ENCODE peak calls at places on chromosomes 2 and 18, in ten cellular contexts. U is neural progenitor cell; R is transverse colon; O is IMR-90; P is GM23248; W is ascending aorta; C is colonic mucosa; G is CD8-positive, alpha-beta memory T cell; Z is ovary; M is OCI-LY7. I is an unnamed sample. For H3K4me1 and H3K9me3, the result is how much of the 10 kb centered on the place peaks cover.

GRCh38 chr2:54979645-54980044 is 70.6 kb downstream of the RTN4 start:
- DNase-seq in R (peak), G (no peak), Z (no peak), W (no peak), P (peak), M (no peak), C (peak), U (no peak), O (no peak), I (no peak)

GRCh38 chr2:159748089-159748488 is 35.8 kb downstream of the MARCHF7 start:
- DNase-seq in G (no peak), P (no peak), O (no peak), U (no peak), C (no peak), M (no peak), Z (no peak), W (no peak), R (no peak), I (no peak)

GRCh38 chr2:223633656-223634055 is 31.5 kb upstream of the SCG2 start:
- DNase-seq in C (no peak), G (no peak), W (no peak), M (no peak), R (no peak), O (no peak), P (no peak), Z (no peak), U (no peak), I (no peak)

GRCh38 chr2:176247859-176248258 is 21.4 kb upstream of the MTX2 start:
- DNase-seq in R (no peak), O (no peak), U (no peak), W (no peak), Z (no peak), C (no peak), P (no peak), M (no peak), G (no peak), I (no peak)

GRCh38 chr2:68722712-68723111 is 11.9 kb upstream of the ARHGAP25 start:
- DNase-seq in Z (no peak), C (no peak), R (no peak), W (no peak), G (no peak), P (peak), M (peak), U (peak), O (no peak), I (no peak)

GRCh38 chr2:18423636-18424035 is 136.8 kb downstream of the RDH14 start:
- DNase-seq in R (no peak), Z (no peak), G (no peak), M (no peak), C (no peak), U (no peak), P (no peak), O (peak), W (no peak), I (no peak)

GRCh38 chr2:239760596-239760995 is 264.5 kb downstream of the NDUFA10 start:
- DNase-seq in W (no peak), R (no peak), U (no peak), G (no peak), Z (no peak), O (no peak), P (no peak), C (no peak), M (no peak), I (no peak)

GRCh38 chr2:236194786-236195185 is 26.6 kb upstream of the GBX2 start:
- DNase-seq in C (no peak), M (no peak), R (no peak), Z (no peak), G (no peak), U (no peak), W (no peak), O (no peak), P (no peak), I (no peak)

GRCh38 chr2:59076079-59076619 is 835.0 kb upstream of the FANCL start:
- DNase-seq in Z (no peak), W (no peak), R (no peak), M (no peak), P (no peak), C (no peak), O (no peak), U (no peak), G (no peak), I (no peak)

GRCh38 chr2:164711246-164712138 is 90.2 kb upstream of the GRB14 start:
- DNase-seq in W (no peak), O (no peak), Z (no peak), G (no peak), C (no peak), U (no peak), M (no peak), P (no peak), R (no peak), I (no peak)

GRCh38 chr2:1821530-1821929 is 77.2 kb upstream of the PXDN start:
- DNase-seq in U (no peak), R (no peak), W (no peak), O (no peak), G (no peak), Z (no peak), P (no peak), C (no peak), M (no peak), I (no peak)

GRCh38 chr2:161972866-161973265 is 101.1 kb downstream of the DPP4 start:
- DNase-seq in O (no peak), W (no peak), Z (no peak), G (no peak), P (no peak), R (no peak), U (no peak), C (peak), M (no peak), I (no peak)

GRCh38 chr2:23378496-23378895 is 6.5 kb upstream of the KLHL29 start:
- DNase-seq in U (no peak), C (no peak), O (no peak), W (no peak), M (no peak), Z (no peak), R (no peak), G (no peak), P (no peak), I (no peak)

GRCh38 chr2:178517496-178517895 is 37.2 kb downstream of the PLEKHA3 start:
- DNase-seq in C (no peak), W (no peak), U (no peak), G (no peak), P (peak), R (no peak), O (no peak), M (no peak), Z (no peak), I (no peak)

GRCh38 chr2:212177724-212178123 is 360.9 kb downstream of the ERBB4 start:
- DNase-seq in O (peak), W (no peak), R (no peak), Z (no peak), U (peak), G (no peak), M (no peak), C (no peak), P (peak), I (no peak)

GRCh38 chr2:20062615-20063545 is 11.5 kb upstream of the LAPTM4A start:
- DNase-seq in P (peak), R (no peak), U (no peak), C (no peak), Z (peak), O (peak), M (no peak), W (peak), G (no peak), I (no peak)

GRCh38 chr2:206250041-206250897 is 24.2 kb upstream of the ZDBF2 start:
- DNase-seq in R (no peak), P (peak), O (peak), U (peak), G (no peak), M (peak), Z (no peak), C (peak), W (no peak), I (peak)

GRCh38 chr2:142315353-142315752 is 184.5 kb upstream of the LRP1B start:
- DNase-seq in R (no peak), Z (no peak), U (no peak), C (no peak), G (no peak), P (no peak), M (no peak), O (no peak), W (no peak), I (no peak)

GRCh38 chr18:9135912-9136314 is 668 bp upstream of the ANKRD12 start:
- DNase-seq in O (peak), G (no peak), C (peak), W (no peak), P (peak), M (peak), Z (no peak), U (peak), R (peak), I (no peak)

GRCh38 chr2:96547203-96547641 is 10.7 kb downstream of the ARID5A start:
- DNase-seq in W (no peak), O (no peak), G (no peak), M (no peak), U (no peak), Z (no peak), C (no peak), P (no peak), R (no peak), I (no peak)

GRCh38 chr18:62832282-62832681 is 116.9 kb downstream of the PHLPP1 start:
- DNase-seq in Z (no peak), M (no peak), O (no peak), P (no peak), R (no peak), U (no peak), G (no peak), C (no peak), W (no peak), I (no peak)

GRCh38 chr2:203803046-203803429 is 64.5 kb upstream of the CTLA4 start:
- DNase-seq in P (no peak), W (no peak), O (no peak), R (no peak), G (no peak), U (no peak), Z (no peak), M (no peak), C (no peak), I (no peak)

GRCh38 chr18:45890606-45891005 is 65.1 kb downstream of the SIGLEC15 start:
- DNase-seq in U (no peak), M (no peak), P (no peak), O (no peak), G (no peak), W (no peak), Z (no peak), C (no peak), R (peak), I (no peak)

GRCh38 chr2:121818546-121818945 is 63.1 kb downstream of the TSN start:
- DNase-seq in C (no peak), P (no peak), G (no peak), O (no peak), W (no peak), U (no peak), R (no peak), M (peak), Z (no peak), I (no peak)

GRCh38 chr2:134405641-134406081 is 151.8 kb downstream of the MGAT5 start:
- DNase-seq in Z (no peak), O (peak), P (peak), W (no peak), C (no peak), M (no peak), R (no peak), G (no peak), U (no peak), I (no peak)

DNA sequence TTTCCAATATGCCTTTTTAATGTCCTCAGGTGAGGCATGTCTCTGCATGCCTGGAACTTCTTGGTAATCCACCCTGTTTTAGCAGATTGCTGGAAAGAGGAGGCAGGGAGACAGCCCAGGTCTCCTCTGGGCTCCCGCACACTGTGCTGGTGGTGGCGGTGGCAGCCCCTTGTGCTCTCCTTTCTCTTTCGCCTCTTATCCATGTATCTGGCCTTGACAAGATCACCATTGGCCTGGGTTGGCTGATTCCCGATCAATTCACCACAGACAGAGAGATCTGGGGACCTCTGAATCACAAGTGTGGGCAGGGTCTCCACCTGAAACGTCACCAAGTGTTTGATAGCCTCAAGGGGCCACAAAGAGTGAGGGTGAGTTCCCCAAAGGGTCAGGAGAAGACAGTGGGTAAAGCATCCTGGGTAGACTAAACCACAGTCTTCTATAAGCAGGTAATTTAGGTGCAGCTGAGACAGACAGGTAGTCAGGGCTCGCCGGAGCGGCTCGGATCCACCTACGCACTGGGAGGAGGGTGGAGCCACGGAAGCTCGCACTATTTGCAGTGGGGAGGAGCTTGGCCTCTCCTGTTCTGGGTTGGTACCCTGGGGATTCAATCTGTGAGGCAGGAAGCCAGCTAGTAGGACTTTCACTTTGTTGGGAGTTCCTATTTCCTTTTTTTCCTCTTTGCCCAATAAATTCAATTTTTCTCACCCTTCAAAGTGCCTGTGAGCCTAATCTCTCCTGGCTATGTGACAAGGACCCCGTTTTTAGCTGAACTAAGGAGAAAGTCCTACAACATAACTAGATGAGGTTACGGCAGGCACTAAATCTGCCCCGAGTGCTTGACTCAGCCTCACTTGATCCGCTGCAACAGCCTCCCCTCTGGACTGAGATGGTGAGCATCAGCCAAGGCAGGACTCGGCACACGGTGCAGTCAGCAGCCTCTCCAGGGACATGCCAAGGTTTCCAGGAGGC is 57.6 kb downstream of the SLC4A3 start:
- DNase-seq in M (peak), O (peak), W (peak), C (peak), U (peak), Z (peak), P (peak), R (peak), G (no peak), I (peak)
- H3K4me1 ChIP-seq in M (under half), O (under half), W (under half), C (under half), U (under half), Z (under half), P (under half), R (under half), G (under half), I (under half)

GRCh38 chr2:95215018-95215612 is 7.8 kb downstream of the ZNF892 start:
- DNase-seq in P (peak), U (no peak), C (no peak), G (no peak), R (no peak), O (no peak), M (no peak), Z (no peak), W (no peak), I (no peak)
- H3K9me3 ChIP-seq in P (under half), U (half or more), C (under half), G (half or more), R (half or more), O (half or more), M (half or more), Z (under half), W (half or more), I (half or more)

GRCh38 chr2:26726229-26726628 is 33.7 kb downstream of the KCNK3 start:
- DNase-seq in G (no peak), U (no peak), Z (no peak), C (no peak), W (no peak), R (no peak), P (no peak), O (no peak), M (no peak), I (no peak)

GRCh38 chr2:26724784-26725515 is 32.4 kb downstream of the KCNK3 start:
- DNase-seq in R (no peak), C (no peak), W (no peak), Z (no peak), G (no peak), M (no peak), O (no peak), U (no peak), P (no peak), I (no peak)

GRCh38 chr2:26723475-26723874 is 31.0 kb downstream of the KCNK3 start:
- DNase-seq in O (no peak), G (no peak), C (no peak), W (no peak), R (no peak), P (no peak), U (no peak), Z (no peak), M (no peak), I (no peak)

GRCh38 chr2:26724004-26724750 is 31.7 kb downstream of the KCNK3 start:
- DNase-seq in M (no peak), C (peak), W (peak), R (peak), P (peak), Z (peak), G (no peak), U (no peak), O (peak), I (no peak)

DNA sequence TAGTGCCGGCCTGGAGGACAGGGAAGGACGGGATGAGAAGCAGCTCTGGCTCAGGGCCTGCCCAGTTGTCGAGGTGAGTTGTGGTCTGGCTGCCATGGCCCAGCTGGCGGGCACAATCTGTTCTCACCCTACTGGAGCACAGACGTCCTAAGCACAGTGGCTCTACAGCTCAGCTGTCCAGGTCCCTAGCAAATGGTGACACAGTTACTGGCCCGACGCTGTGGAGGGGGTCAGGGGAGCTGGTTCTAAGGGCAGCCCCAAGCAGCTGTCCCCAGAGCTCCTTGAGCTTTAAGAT is 32.9 kb downstream of the KCNK3 start:
- DNase-seq in Z (no peak), P (no peak), C (no peak), M (no peak), O (no peak), U (no peak), W (no peak), R (no peak), G (no peak), I (no peak)
- H3K4me1 ChIP-seq in Z (under half), P (under half), C (under half), M (under half), O (under half), U (under half), W (under half), R (under half), G (under half), I (under half)

GRCh38 chr2:46715541-46715940 is 200.1 kb downstream of the MCFD2 start:
- DNase-seq in M (no peak), P (no peak), O (no peak), R (no peak), Z (no peak), U (no peak), W (no peak), C (no peak), G (no peak), I (no peak)
- H3K9me3 ChIP-seq in M (half or more), P (under half), O (under half), R (under half), Z (under half), U (under half), W (under half), C (under half), G (under half), I (under half)

DNA sequence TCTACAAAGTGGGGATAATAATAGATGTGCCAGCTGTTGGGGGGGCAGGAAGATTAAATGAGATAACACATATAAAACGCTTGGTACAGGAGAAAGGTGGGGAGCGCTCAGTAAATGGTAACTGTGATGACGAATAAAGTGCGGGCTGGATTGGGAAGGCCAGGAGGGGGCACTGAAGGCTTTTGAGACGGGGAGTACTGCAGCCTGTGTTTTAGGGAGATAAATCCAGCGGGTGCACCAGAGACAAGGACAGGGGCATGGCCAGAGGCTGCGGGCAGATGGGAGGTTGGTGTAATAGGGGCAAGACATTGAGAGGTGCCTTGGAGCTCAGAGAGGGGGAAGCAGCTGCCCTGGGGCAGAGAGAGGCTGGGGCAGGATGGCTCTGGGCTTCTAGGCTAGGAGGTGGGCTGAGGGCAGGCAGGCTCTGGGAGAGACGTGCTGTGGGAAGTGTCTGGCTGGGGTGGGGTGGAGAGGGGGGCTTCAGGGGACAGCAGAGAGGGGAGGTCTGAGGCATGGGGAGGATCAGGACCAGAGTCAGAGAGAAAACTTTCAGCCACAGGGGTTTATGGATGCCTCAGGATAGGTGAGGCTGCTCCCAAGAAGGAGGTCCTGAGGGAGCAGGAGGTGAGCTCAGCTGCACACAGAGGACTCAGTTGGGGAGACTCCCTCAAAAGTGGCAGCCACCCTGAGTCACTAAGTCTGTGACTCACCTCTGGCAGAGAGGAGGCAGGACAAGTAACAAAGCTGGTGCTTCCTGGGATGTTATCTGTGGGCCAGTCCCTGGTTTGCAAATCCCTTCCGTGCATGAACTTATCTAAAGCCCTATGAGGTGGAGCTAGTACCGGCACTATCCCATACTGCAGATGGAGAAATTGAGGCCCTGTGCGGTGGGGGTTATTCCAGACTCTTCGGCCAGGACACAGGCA is 18.9 kb downstream of the TEX44 start:
- DNase-seq in U (peak), O (peak), R (peak), P (peak), W (peak), C (peak), Z (peak), G (no peak), M (peak), I (no peak)
- H3K4me1 ChIP-seq in U (under half), O (under half), R (half or more), P (under half), W (under half), C (under half), Z (under half), G (under half), M (half or more), I (under half)

GRCh38 chr18:66640431-66640830 is 36.5 kb upstream of the CDH19 start:
- DNase-seq in G (no peak), U (no peak), R (peak), W (peak), O (no peak), P (no peak), C (peak), Z (no peak), M (no peak), I (no peak)

GRCh38 chr18:66635342-66635741 is 31.5 kb upstream of the CDH19 start:
- DNase-seq in Z (no peak), M (no peak), C (no peak), R (no peak), W (no peak), P (no peak), O (no peak), G (no peak), U (no peak), I (no peak)

GRCh38 chr18:66638856-66639621 is 35.1 kb upstream of the CDH19 start:
- DNase-seq in C (no peak), R (no peak), O (no peak), G (no peak), P (no peak), W (no peak), U (no peak), M (no peak), Z (no peak), I (no peak)
- H3K9me3 ChIP-seq in C (under half), R (under half), O (under half), G (under half), P (under half), W (under half), U (under half), M (under half), Z (under half), I (under half)

GRCh38 chr18:2657788-2658458 is 2.4 kb downstream of the SMCHD1 start:
- DNase-seq in W (no peak), U (no peak), P (peak), M (peak), G (no peak), O (peak), C (no peak), R (no peak), Z (no peak), I (peak)

GRCh38 chr18:2657043-2657512 is 1.6 kb downstream of the SMCHD1 start:
- DNase-seq in U (peak), Z (no peak), W (no peak), R (no peak), M (no peak), P (peak), C (no peak), G (no peak), O (no peak), I (no peak)

DNA sequence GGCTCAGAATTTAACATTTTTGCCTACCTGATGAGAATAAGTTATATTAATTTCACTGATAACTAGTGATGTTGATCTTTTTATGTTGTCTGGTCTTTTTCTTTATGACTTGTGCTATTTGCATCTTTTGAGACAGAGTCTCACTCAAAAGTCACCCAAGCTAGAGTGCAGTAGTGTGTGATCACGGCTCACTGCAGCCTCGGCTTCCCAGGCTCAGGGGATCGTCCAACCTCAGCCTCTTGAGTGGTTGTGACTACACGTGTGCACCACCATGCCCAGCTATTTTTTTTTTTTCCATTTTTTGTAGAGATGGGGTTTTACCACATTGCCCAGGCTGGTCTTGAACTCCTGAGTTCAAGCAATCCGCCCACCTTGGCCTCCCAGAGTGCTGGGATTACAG is 7.5 kb downstream of the SMCHD1 start:
- DNase-seq in W (no peak), C (no peak), R (no peak), M (no peak), P (no peak), U (no peak), G (no peak), O (no peak), Z (no peak), I (no peak)
- H3K4me1 ChIP-seq in W (under half), C (under half), R (under half), M (under half), P (under half), U (under half), G (half or more), O (under half), Z (under half), I (half or more)